ENCODE peak calls at places on chromosome 11, in six cellular contexts. H, D, O, B, Z and W are unnamed samples. For H3K27me3, the result is how much of the 10 kb centered on the place peaks cover.

GRCh38 chr11:115226556-115226955 is 277.7 kb downstream of the CADM1 start:
- DNase-seq in H (no peak), D (peak), O (no peak), B (peak), Z (no peak), W (no peak)

GRCh38 chr11:20403059-20403458 is 15.5 kb downstream of the PRMT3 start:
- DNase-seq in H (no peak), D (no peak), O (no peak), B (no peak), Z (no peak), W (no peak)

GRCh38 chr11:68838572-68838964 is 3.1 kb downstream of the CPT1A start:
- DNase-seq in H (no peak), D (no peak), O (no peak), B (peak), Z (no peak), W (no peak)

GRCh38 chr11:68997124-68997994 is 15.7 kb downstream of the MRGPRF start:
- DNase-seq in H (no peak), D (no peak), O (no peak), B (no peak), Z (no peak), W (no peak)

GRCh38 chr11:862704-863388 is 20.2 kb downstream of the TSPAN4 start:
- DNase-seq in H (no peak), D (no peak), O (no peak), B (no peak), Z (peak), W (no peak)

GRCh38 chr11:15233386-15233785 is 118.7 kb downstream of the INSC start:
- DNase-seq in H (no peak), D (no peak), O (no peak), B (no peak), Z (no peak), W (no peak)

GRCh38 chr11:62669420-62670161 is 1.9 kb upstream of the UQCC3 start:
- DNase-seq in H (no peak), D (no peak), O (no peak), B (no peak), Z (peak), W (no peak)

GRCh38 chr11:119417726-119418540 is 5.0 kb downstream of the THY1 start:
- DNase-seq in H (no peak), D (no peak), O (no peak), B (peak), Z (no peak), W (no peak)

GRCh38 chr11:103488021-103488420 is 378.8 kb downstream of the DYNC2H1 start:
- DNase-seq in H (no peak), D (no peak), O (no peak), B (no peak), Z (no peak), W (no peak)

GRCh38 chr11:2290351-2290841 is 11.3 kb downstream of the C11orf21 start:
- DNase-seq in H (no peak), D (no peak), O (no peak), B (no peak), Z (peak), W (no peak)

GRCh38 chr11:75350743-75351540 is 519 bp downstream of the ARRB1 start:
- DNase-seq in H (no peak), D (no peak), O (no peak), B (peak), Z (peak), W (peak)

GRCh38 chr11:19989191-19989590 is 171.1 kb downstream of the DBX1 start:
- DNase-seq in H (no peak), D (no peak), O (no peak), B (no peak), Z (no peak), W (no peak)

GRCh38 chr11:120511804-120512726 is 517 bp downstream of the GRIK4 start:
- DNase-seq in H (no peak), D (no peak), O (no peak), B (peak), Z (peak), W (no peak)

GRCh38 chr11:120513436-120514315 is 2.1 kb downstream of the GRIK4 start:
- DNase-seq in H (no peak), D (no peak), O (no peak), B (no peak), Z (no peak), W (no peak)

GRCh38 chr11:120514541-120515121 is 3.1 kb downstream of the GRIK4 start:
- DNase-seq in H (no peak), D (no peak), O (no peak), B (no peak), Z (no peak), W (no peak)

GRCh38 chr11:120511116-120511803 is at the start of gene GRIK4:
- DNase-seq in H (peak), D (peak), O (peak), B (peak), Z (peak), W (peak)

GRCh38 chr11:120512727-120513435 is 1.3 kb downstream of the GRIK4 start:
- DNase-seq in H (no peak), D (no peak), O (no peak), B (no peak), Z (peak), W (no peak)
- H3K27me3 ChIP-seq in H (under half), D (half or more), O (under half), B (half or more), Z (under half), W (under half)

GRCh38 chr11:7577226-7577882 is 63.6 kb downstream of the PPFIBP2 start:
- DNase-seq in H (no peak), D (no peak), O (no peak), B (peak), Z (no peak), W (peak)

GRCh38 chr11:7574491-7575129 is 60.8 kb downstream of the PPFIBP2 start:
- DNase-seq in H (no peak), D (no peak), O (no peak), B (no peak), Z (no peak), W (no peak)

GRCh38 chr11:7576671-7577225 is 62.9 kb downstream of the PPFIBP2 start:
- DNase-seq in H (no peak), D (peak), O (no peak), B (peak), Z (no peak), W (peak)

GRCh38 chr11:7577883-7578242 is 64.1 kb downstream of the PPFIBP2 start:
- DNase-seq in H (no peak), D (no peak), O (no peak), B (peak), Z (no peak), W (peak)

GRCh38 chr11:7575841-7576451 is 62.1 kb downstream of the PPFIBP2 start:
- DNase-seq in H (no peak), D (no peak), O (no peak), B (peak), Z (no peak), W (no peak)
- H3K4me3 ChIP-seq in H (no peak), D (no peak), O (no peak), B (no peak), Z (no peak), W (no peak)

DNA sequence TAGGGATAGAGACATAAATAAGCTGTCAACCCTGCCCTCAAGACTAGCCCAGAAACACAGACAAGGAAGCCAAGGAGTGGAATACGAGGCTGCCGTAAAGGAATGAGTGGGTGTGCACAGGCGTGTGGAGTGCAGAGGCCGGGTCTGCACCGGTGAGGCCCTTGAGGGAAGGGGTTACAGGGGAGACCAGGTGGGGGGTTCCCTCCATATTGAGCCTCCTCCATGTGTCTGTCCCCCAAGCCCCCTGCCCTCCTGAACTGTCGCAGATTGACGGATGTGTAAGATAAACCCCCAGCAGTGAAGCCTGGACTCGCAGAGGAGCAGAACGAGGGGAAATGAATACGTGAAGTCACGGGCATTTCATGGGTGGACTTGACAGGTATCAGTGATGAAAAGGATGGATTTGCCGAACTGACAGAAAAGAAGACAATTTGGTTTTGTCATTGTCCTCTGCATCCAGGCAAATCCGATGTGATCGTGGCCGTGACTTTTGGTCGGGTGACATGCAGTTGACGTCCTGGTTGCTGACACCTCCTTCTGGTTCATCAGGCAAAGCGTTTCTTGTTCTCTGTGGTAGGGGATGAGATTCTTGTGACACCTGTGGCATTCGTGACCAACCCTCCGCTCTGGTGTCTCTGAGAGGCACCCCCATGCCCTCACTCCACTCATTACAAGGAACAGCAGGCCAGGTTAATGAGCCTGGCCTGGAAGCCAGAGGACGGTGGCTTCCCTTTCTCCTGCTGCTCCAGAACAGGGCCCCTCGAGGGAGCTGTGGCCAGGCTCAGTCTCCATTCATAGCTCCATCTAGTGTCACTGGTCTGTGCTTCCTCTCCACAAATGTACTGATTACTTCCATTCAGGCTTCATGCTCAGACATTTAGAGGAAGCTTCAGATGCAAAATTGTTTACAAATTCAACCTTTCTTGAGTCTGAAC is 223.1 kb upstream of the B3GAT1 start:
- DNase-seq in H (no peak), D (peak), O (no peak), B (no peak), Z (peak), W (no peak)
- H3K27me3 ChIP-seq in H (under half), D (under half), O (under half), B (under half), Z (under half), W (under half)

GRCh38 chr11:65576867-65577755 is 1.3 kb downstream of the EHBP1L1 start:
- DNase-seq in H (no peak), D (no peak), O (no peak), B (peak), Z (no peak), W (no peak)
- H3K4me3 ChIP-seq in H (peak), D (no peak), O (peak), B (peak), Z (peak), W (no peak)

GRCh38 chr11:126461096-126461440 is 105.6 kb downstream of the ST3GAL4 start:
- DNase-seq in H (no peak), D (no peak), O (no peak), B (no peak), Z (no peak), W (no peak)
- H3K27me3 ChIP-seq in H (under half), D (under half), O (under half), B (under half), Z (under half), W (under half)

DNA sequence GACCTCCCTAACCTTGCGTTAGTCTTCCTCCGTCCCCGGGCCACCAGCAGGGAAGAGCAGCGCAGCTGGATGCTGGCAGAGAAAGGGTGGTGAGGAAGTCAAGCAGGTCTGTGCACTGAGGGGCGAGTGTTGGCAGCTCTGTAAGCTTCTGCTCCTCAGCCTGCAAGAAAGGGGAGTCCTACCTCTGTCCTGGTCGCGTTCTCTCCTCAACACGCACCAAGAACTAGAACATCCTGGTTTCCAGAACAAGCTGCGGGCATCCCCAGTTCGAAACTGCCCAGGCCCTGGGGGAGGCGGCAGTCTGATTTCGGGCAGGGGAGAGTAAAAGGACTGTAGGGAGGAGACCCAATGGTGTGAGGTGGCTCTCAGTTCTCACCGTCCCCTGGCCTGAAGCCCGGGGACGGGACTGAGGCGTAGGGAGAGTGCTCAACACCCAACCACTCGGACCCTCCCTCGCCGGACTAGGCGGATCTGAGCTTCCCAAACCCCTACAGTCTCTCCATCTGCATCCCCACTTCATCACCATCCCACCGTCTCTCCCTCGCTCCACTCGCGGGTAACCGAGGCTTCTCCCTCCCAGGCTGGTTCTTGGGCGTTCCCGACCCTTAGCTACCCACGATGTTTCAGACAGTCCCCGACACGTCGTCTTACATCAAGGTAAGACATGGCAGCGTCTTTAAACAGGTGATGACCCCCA is 7.7 kb upstream of the FLI1 start:
- DNase-seq in H (no peak), D (no peak), O (no peak), B (no peak), Z (no peak), W (no peak)
- H3K4me3 ChIP-seq in H (no peak), D (peak), O (peak), B (no peak), Z (peak), W (no peak)

GRCh38 chr11:71114124-71114851 is 138.1 kb downstream of the SHANK2 start:
- DNase-seq in H (no peak), D (no peak), O (no peak), B (no peak), Z (no peak), W (no peak)
- H3K27me3 ChIP-seq in H (under half), D (under half), O (under half), B (under half), Z (under half), W (under half)

DNA sequence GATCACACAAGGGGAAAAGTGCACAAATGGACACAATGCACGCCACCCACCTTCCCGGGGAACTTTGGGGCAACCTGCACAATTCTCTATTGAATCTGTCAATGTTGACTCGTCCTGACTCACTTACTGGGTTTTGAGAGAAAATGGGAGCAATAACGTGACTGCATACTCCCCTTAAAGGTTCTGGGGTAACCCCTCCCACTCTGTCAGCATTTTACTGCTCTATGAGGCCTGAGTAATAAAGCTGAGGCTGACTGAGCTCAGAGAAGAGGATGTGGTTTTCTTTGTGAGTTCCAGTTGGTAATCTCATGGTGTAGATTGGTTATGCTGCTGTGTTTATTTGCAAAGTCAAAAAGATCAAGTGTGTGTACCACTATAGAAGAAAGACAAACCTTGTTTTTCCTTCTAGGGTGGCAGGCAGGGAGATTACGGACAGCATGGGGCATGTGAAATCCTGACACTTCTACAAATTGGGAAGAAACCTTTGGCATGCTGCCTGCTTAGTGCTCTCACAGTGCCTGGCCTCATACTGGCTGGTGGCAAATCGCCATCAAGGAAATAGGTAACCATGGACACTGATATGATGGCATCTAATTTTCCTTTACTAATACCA is 16.1 kb upstream of the APOA1 start:
- DNase-seq in H (peak), D (no peak), O (peak), B (peak), Z (no peak), W (no peak)
- H3K4me3 ChIP-seq in H (no peak), D (no peak), O (peak), B (no peak), Z (no peak), W (no peak)

GRCh38 chr11:64696045-64696444 is 27.0 kb downstream of the NRXN2 start:
- DNase-seq in H (no peak), D (no peak), O (no peak), B (no peak), Z (no peak), W (no peak)

GRCh38 chr11:64694821-64695365 is 28.1 kb downstream of the NRXN2 start:
- DNase-seq in H (no peak), D (peak), O (no peak), B (no peak), Z (peak), W (peak)

GRCh38 chr11:64697663-64698375 is 25.2 kb downstream of the NRXN2 start:
- DNase-seq in H (no peak), D (no peak), O (no peak), B (no peak), Z (no peak), W (no peak)

GRCh38 chr11:64695548-64695947 is 27.4 kb downstream of the NRXN2 start:
- DNase-seq in H (no peak), D (no peak), O (no peak), B (no peak), Z (no peak), W (no peak)

GRCh38 chr11:64698427-64698826 is 24.6 kb downstream of the NRXN2 start:
- DNase-seq in H (no peak), D (no peak), O (no peak), B (no peak), Z (no peak), W (no peak)
- H3K27me3 ChIP-seq in H (under half), D (under half), O (under half), B (half or more), Z (under half), W (under half)

GRCh38 chr11:100010393-100010792 is 676.7 kb upstream of the ARHGAP42 start:
- DNase-seq in H (no peak), D (no peak), O (no peak), B (no peak), Z (no peak), W (peak)
- H3K4me3 ChIP-seq in H (no peak), D (no peak), O (no peak), B (no peak), Z (no peak), W (no peak)